ENCODE peak calls at places on chromosomes 13 and 19, in nine cellular contexts. K is esophagus squamous epithelium, C is uterus, M is heart left ventricle, R is IMR-90, L is HCT116, Q is breast epithelium, E is body of pancreas, Z is Peyer's patch. F is an unnamed sample.

GRCh38 chr13:72530471-72530870 is 197.0 kb downstream of the MZT1 start:
- DNase-seq in Q (no peak), R (peak), L (no peak), M (no peak), E (no peak), C (no peak), Z (no peak), K (no peak), F (no peak)

GRCh38 chr13:51684076-51684475 is 99.8 kb downstream of the WDFY2 start:
- DNase-seq in K (no peak), R (peak), L (no peak), E (no peak), Z (no peak), Q (no peak), C (no peak), M (no peak), F (no peak)

GRCh38 chr13:110834572-110834971 is 80.3 kb downstream of the ANKRD10 start:
- DNase-seq in Z (no peak), L (no peak), K (no peak), Q (no peak), R (no peak), M (no peak), E (no peak), C (no peak), F (no peak)

GRCh38 chr13:23707674-23708073 is 137.5 kb downstream of the TNFRSF19 start:
- DNase-seq in E (no peak), Q (no peak), R (peak), C (no peak), L (peak), K (no peak), Z (no peak), M (no peak), F (no peak)

GRCh38 chr13:28586585-28587540 is 72.1 kb upstream of the POMP start:
- DNase-seq in R (no peak), Q (no peak), M (no peak), E (no peak), K (no peak), Z (no peak), L (no peak), C (no peak), F (no peak)

GRCh38 chr19:5046339-5047039 is 77.6 kb downstream of the KDM4B start:
- DNase-seq in R (peak), K (no peak), M (peak), Z (peak), E (peak), Q (peak), C (no peak), L (no peak), F (no peak)

GRCh38 chr19:12137541-12137940 is 2.6 kb downstream of the ZNF20 start:
- DNase-seq in K (no peak), Q (no peak), Z (no peak), E (no peak), R (no peak), C (no peak), L (no peak), M (no peak), F (peak)

GRCh38 chr19:10846500-10847202 is 1.6 kb upstream of the C19orf38 start:
- DNase-seq in E (no peak), C (no peak), M (no peak), Q (no peak), K (no peak), L (no peak), Z (no peak), R (no peak), F (no peak)

GRCh38 chr13:65112123-65113075 is 2117.7 kb downstream of the PCDH9 start:
- DNase-seq in R (peak), M (no peak), C (no peak), E (no peak), Q (no peak), Z (no peak), K (no peak), L (no peak), F (no peak)

GRCh38 chr13:39370048-39370447 is 232.9 kb downstream of the LHFPL6 start:
- DNase-seq in K (no peak), R (no peak), E (no peak), L (no peak), M (no peak), C (no peak), Z (no peak), Q (no peak), F (no peak)

GRCh38 chr19:35882074-35882832 is 13.9 kb downstream of the APLP1 start:
- DNase-seq in L (peak), Q (no peak), E (peak), K (no peak), C (peak), R (peak), Z (no peak), M (no peak), F (peak)

GRCh38 chr19:18895828-18896341 is at the start of gene CERS1:
- DNase-seq in E (no peak), Q (no peak), C (no peak), M (no peak), Z (no peak), R (no peak), K (no peak), L (no peak), F (no peak)

GRCh38 chr13:65600702-65601101 is 1629.4 kb downstream of the PCDH9 start:
- DNase-seq in Z (no peak), Q (no peak), C (no peak), M (no peak), L (no peak), E (no peak), K (no peak), R (peak), F (no peak)

GRCh38 chr19:30895946-30896345 is 453.3 kb downstream of the TSHZ3 start:
- DNase-seq in Q (no peak), M (no peak), C (no peak), K (no peak), R (no peak), L (no peak), Z (no peak), E (no peak), F (no peak)

GRCh38 chr19:49119411-49120324 is at the start of gene PPFIA3:
- DNase-seq in Q (no peak), K (no peak), E (peak), M (peak), C (no peak), R (peak), Z (peak), L (no peak), F (no peak)

GRCh38 chr19:45643024-45643926 is 4.1 kb upstream of the EML2 start:
- DNase-seq in C (peak), L (peak), Q (peak), E (peak), K (peak), M (peak), R (peak), Z (peak), F (peak)

GRCh38 chr19:35290381-35291135 is 1.4 kb upstream of the MAG start:
- DNase-seq in Q (no peak), E (no peak), M (no peak), R (no peak), Z (no peak), C (no peak), K (no peak), L (no peak), F (no peak)

GRCh38 chr13:52025475-52026245 is 1.2 kb downstream of the UTP14C start:
- DNase-seq in L (no peak), E (no peak), C (no peak), Z (no peak), R (no peak), K (no peak), Q (no peak), M (no peak), F (no peak)

GRCh38 chr19:16076958-16077611 is 790 bp downstream of the TPM4 start:
- DNase-seq in Z (peak), R (no peak), E (peak), M (peak), Q (peak), C (peak), K (no peak), L (no peak), F (peak)

GRCh38 chr13:75196112-75196855 is 285.7 kb downstream of the TBC1D4 start:
- DNase-seq in C (no peak), E (no peak), Z (no peak), R (peak), M (no peak), L (no peak), K (no peak), Q (no peak), F (no peak)

GRCh38 chr19:3062165-3063105 is at the start of gene TLE5:
- DNase-seq in R (no peak), M (peak), Q (no peak), E (peak), Z (peak), C (no peak), L (no peak), K (no peak), F (peak)

GRCh38 chr13:76527041-76527440 is 359.2 kb downstream of the KCTD12 start:
- DNase-seq in Q (no peak), M (no peak), E (no peak), K (no peak), L (no peak), Z (no peak), R (peak), C (no peak), F (no peak)

GRCh38 chr19:58229255-58229639 is 533 bp downstream of the ZNF544 start:
- DNase-seq in R (peak), Z (no peak), C (no peak), M (peak), L (no peak), E (no peak), Q (no peak), K (no peak), F (no peak)
- TF ChIP-seq CTCF in R (peak), Z (no peak), C (no peak), M (no peak), L (peak), E (no peak), Q (no peak), K (no peak), F (no peak)

DNA sequence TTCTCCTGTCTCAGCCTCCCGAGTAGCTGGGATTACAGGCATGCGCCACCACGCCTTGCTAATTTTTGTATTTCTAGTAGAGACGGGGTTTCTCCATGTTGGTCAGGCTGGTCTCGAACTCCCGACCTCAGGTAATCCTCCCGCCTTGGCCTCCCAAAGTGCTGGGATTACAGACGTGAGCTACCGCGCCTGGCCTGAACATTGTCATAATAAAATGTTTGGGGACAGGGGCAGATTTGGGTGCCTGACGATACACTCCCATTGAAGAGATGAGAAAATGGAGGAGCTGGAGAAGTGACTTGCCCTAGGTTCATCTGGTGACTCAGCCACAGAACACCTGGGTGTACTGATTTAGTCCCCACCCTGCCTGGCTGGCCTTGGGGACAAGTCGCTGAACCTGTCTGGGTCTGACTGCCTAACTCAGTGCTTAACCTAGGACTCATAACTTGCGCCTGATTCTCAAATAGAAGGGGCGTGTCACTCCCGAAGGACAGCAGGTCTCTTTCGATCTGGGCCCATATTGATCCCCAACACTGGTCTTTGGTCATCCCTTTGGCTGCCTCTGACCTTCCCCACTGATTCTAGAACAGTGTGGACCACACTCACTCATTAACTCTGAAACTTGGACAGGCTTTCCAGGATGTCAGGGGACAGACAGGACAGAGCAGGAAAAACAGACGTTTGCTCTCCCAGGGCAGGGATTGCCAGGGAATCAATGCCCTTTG is 7.6 kb upstream of the BICRA start:
- DNase-seq in L (no peak), C (no peak), Z (peak), E (peak), M (no peak), K (no peak), R (no peak), Q (no peak), F (peak)
- H3K4me3 ChIP-seq in L (peak), C (peak), Z (peak), E (no peak), M (peak), K (peak), R (no peak), Q (peak), F (no peak)

GRCh38 chr19:1855828-1856255 is 7.5 kb downstream of the KLF16 start:
- DNase-seq in K (no peak), R (peak), E (no peak), Z (no peak), Q (no peak), C (no peak), L (no peak), M (no peak), F (no peak)
- TF ChIP-seq POLR2A in K (no peak), R (no peak), E (no peak), Z (no peak), Q (no peak), C (no peak), L (no peak), M (no peak), F (no peak)

GRCh38 chr19:32318884-32319520 is 26.4 kb upstream of the ZNF507 start:
- DNase-seq in Z (no peak), Q (no peak), R (no peak), M (no peak), E (no peak), C (no peak), K (no peak), L (peak), F (no peak)
- TF ChIP-seq CTCF in Z (peak), Q (no peak), R (peak), M (no peak), E (no peak), C (no peak), K (peak), L (peak), F (no peak)

GRCh38 chr19:55549500-55550320 is 4.4 kb upstream of the SBK3 start:
- DNase-seq in R (peak), C (no peak), Z (no peak), L (peak), K (no peak), M (peak), Q (no peak), E (no peak), F (no peak)
- H3K4me3 ChIP-seq in R (peak), C (no peak), Z (peak), L (peak), K (peak), M (peak), Q (peak), E (no peak), F (no peak)

GRCh38 chr13:81304121-81304659 is 963.3 kb upstream of the SPRY2 start:
- DNase-seq in Z (no peak), L (no peak), K (no peak), E (no peak), Q (no peak), M (no peak), C (no peak), R (no peak), F (no peak)
- TF ChIP-seq POLR2A in Z (no peak), L (no peak), K (no peak), E (no peak), Q (no peak), M (no peak), C (no peak), R (no peak), F (no peak)

GRCh38 chr13:30111810-30112209 is 195.5 kb downstream of the KATNAL1 start:
- DNase-seq in Q (no peak), C (no peak), K (no peak), E (no peak), M (no peak), R (no peak), Z (no peak), L (no peak), F (no peak)
- TF ChIP-seq CTCF in Q (no peak), C (no peak), K (no peak), E (no peak), M (no peak), R (peak), Z (no peak), L (peak), F (no peak)

GRCh38 chr19:17321655-17322489 is 12.5 kb downstream of the DDA1 start:
- DNase-seq in K (no peak), L (no peak), R (no peak), C (no peak), Q (no peak), M (no peak), Z (no peak), E (no peak), F (no peak)

GRCh38 chr19:17324357-17325114 is 10.1 kb downstream of the ANO8 start:
- DNase-seq in Z (no peak), M (no peak), K (no peak), L (no peak), Q (no peak), E (no peak), C (no peak), R (no peak), F (no peak)

GRCh38 chr19:17322854-17323253 is 11.8 kb downstream of the ANO8 start:
- DNase-seq in C (no peak), E (no peak), L (no peak), K (no peak), Z (no peak), M (no peak), R (no peak), Q (no peak), F (no peak)

GRCh38 chr19:17323973-17324327 is 10.7 kb downstream of the ANO8 start:
- DNase-seq in R (no peak), M (no peak), L (no peak), E (no peak), Q (no peak), Z (no peak), C (no peak), K (no peak), F (no peak)

GRCh38 chr19:17323274-17323972 is 11.2 kb downstream of the ANO8 start:
- DNase-seq in R (no peak), Z (no peak), L (no peak), E (no peak), M (no peak), Q (no peak), K (no peak), C (no peak), F (no peak)
- H3K4me3 ChIP-seq in R (no peak), Z (no peak), L (no peak), E (no peak), M (peak), Q (peak), K (no peak), C (no peak), F (no peak)

F was measured in lower leg skin.